ENCODE peak calls at places on chromosomes 6 and 20, in four cellular contexts. L is GM12865, M is GM10248, D is RWPE1. W is an unnamed sample.

GRCh38 chr6:4369616-4370015 is 234.2 kb upstream of the ECI2 start:
- DNase-seq in D (no peak), M (no peak), L (no peak), W (peak)

GRCh38 chr6:135257641-135258405 is 76.7 kb downstream of the MYB start:
- DNase-seq in M (no peak), L (no peak), D (no peak), W (no peak)

GRCh38 chr6:140253096-140253495 is 878.6 kb upstream of the CITED2 start:
- DNase-seq in M (no peak), L (no peak), D (no peak), W (no peak)

GRCh38 chr20:38320221-38320620 is 16.3 kb downstream of the BPI start:
- DNase-seq in L (no peak), D (no peak), M (no peak), W (no peak)

GRCh38 chr6:73782911-73783310 is 86.9 kb downstream of the CD109 start:
- DNase-seq in M (no peak), L (no peak), D (no peak), W (no peak)

GRCh38 chr6:150267686-150268561 is 100.9 kb upstream of the IYD start:
- DNase-seq in L (no peak), D (peak), M (no peak), W (peak)

GRCh38 chr6:34147906-34148701 is 2.2 kb upstream of the GRM4 start:
- DNase-seq in D (no peak), M (no peak), L (no peak), W (no peak)

GRCh38 chr20:47350181-47350550 is 6.3 kb downstream of the ZMYND8 start:
- DNase-seq in L (peak), D (no peak), M (no peak), W (no peak)

GRCh38 chr6:116386581-116387299 is 16.0 kb downstream of the DSE start:
- DNase-seq in D (peak), L (peak), M (no peak), W (no peak)

GRCh38 chr20:54624701-54625472 is 149.5 kb downstream of the DOK5 start:
- DNase-seq in M (no peak), L (no peak), D (no peak), W (no peak)

GRCh38 chr6:54288476-54288875 is 19.8 kb upstream of the TINAG start:
- DNase-seq in M (no peak), L (no peak), D (no peak), W (no peak)

GRCh38 chr6:71733970-71734899 is 152.1 kb upstream of the RIMS1 start:
- DNase-seq in L (no peak), D (no peak), M (no peak), W (no peak)

GRCh38 chr6:72966628-72967280 is 258.5 kb downstream of the KHDC1L start:
- DNase-seq in D (peak), L (no peak), M (no peak), W (no peak)

GRCh38 chr20:19814241-19814640 is 56.2 kb downstream of the RIN2 start:
- DNase-seq in D (no peak), M (no peak), L (no peak), W (no peak)

GRCh38 chr6:6366778-6367177 is 46.3 kb upstream of the F13A1 start:
- DNase-seq in D (no peak), M (no peak), L (no peak), W (no peak)

GRCh38 chr6:152099816-152100618 is 292.5 kb downstream of the ESR1 start:
- DNase-seq in D (peak), L (no peak), M (no peak), W (peak)

GRCh38 chr6:24891004-24891403 is 44.8 kb downstream of the RIPOR2 start:
- DNase-seq in D (no peak), L (no peak), M (no peak), W (peak)

GRCh38 chr6:7145269-7146078 is 37.7 kb downstream of the RREB1 start:
- DNase-seq in D (no peak), L (no peak), M (no peak), W (no peak)

GRCh38 chr6:137697267-137697938 is 169.7 kb upstream of the TNFAIP3 start:
- DNase-seq in L (peak), M (no peak), D (no peak), W (no peak)

GRCh38 chr6:281469-282103 is 10.7 kb upstream of the DUSP22 start:
- DNase-seq in L (no peak), M (peak), D (no peak), W (no peak)

GRCh38 chr6:14038636-14039035 is 78.9 kb upstream of the CD83 start:
- DNase-seq in L (no peak), M (no peak), D (no peak), W (no peak)

GRCh38 chr6:33692760-33693158 is 18.7 kb downstream of the UQCC2 start:
- DNase-seq in M (no peak), D (no peak), L (peak), W (no peak)

GRCh38 chr6:2961971-2962370 is 9.4 kb downstream of the SERPINB6 start:
- DNase-seq in L (no peak), D (no peak), M (no peak), W (no peak)

GRCh38 chr6:48474764-48475674 is 364.0 kb upstream of the PTCHD4 start:
- DNase-seq in M (no peak), D (peak), L (no peak), W (no peak)

GRCh38 chr6:149905911-149906371 is 8.0 kb upstream of the RAET1E start:
- DNase-seq in L (no peak), D (no peak), M (no peak), W (no peak)

GRCh38 chr20:44362466-44362940 is 7.0 kb downstream of the HNF4A start:
- DNase-seq in L (no peak), M (no peak), D (no peak), W (no peak)

GRCh38 chr20:21704408-21705385 is 767 bp upstream of the PAX1 start:
- DNase-seq in L (no peak), D (no peak), M (no peak), W (no peak)

GRCh38 chr20:21702001-21702400 is 3.5 kb upstream of the PAX1 start:
- DNase-seq in M (no peak), D (no peak), L (no peak), W (no peak)

GRCh38 chr20:21701171-21701876 is 4.1 kb upstream of the PAX1 start:
- DNase-seq in M (no peak), L (no peak), D (no peak), W (no peak)

GRCh38 chr20:21703740-21704407 is 1.6 kb upstream of the PAX1 start:
- DNase-seq in D (no peak), M (no peak), L (no peak), W (no peak)

GRCh38 chr20:21702553-21703467 is 2.7 kb upstream of the PAX1 start:
- DNase-seq in M (peak), L (peak), D (peak), W (no peak)
- TF ChIP-seq CTCF in M (peak), L (peak), D (peak), W (peak)

DNA sequence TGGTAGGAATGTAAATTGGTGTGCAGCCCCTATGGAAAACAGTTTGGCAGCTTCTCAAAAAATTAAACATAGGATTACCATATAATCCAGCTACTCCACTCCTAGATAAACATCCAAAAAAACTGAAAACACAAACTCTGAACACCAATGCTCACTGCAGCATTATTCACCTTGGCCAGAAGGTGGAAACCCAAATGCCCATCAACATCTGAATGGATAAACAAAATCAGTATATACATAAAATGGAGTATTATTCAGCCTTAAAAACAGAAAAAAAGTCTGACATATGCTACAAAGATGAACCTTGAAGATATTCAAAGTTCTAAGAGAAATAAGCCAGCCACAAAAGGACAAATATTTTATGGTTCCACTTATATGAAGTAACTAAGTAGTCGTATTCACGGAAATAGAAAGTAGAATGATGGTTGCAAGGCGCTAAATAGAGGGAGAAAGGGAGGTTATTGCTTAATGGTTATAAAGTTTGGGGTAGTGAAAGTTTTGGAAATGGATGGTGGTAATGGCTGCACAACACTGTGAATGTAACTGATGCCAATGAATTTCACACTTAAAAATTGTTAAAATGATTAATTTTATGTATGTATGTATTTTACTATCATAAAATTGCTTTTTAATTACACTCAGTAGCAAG is 4.0 kb downstream of the PHF10 start:
- DNase-seq in D (no peak), L (no peak), M (no peak), W (no peak)
- TF ChIP-seq CTCF in D (no peak), L (peak), M (no peak), W (no peak)

GRCh38 chr6:147251072-147251471 is 46.9 kb downstream of the STXBP5 start:
- DNase-seq in D (no peak), L (no peak), M (no peak), W (no peak)
- TF ChIP-seq CTCF in D (no peak), L (no peak), M (no peak), W (no peak)

DNA sequence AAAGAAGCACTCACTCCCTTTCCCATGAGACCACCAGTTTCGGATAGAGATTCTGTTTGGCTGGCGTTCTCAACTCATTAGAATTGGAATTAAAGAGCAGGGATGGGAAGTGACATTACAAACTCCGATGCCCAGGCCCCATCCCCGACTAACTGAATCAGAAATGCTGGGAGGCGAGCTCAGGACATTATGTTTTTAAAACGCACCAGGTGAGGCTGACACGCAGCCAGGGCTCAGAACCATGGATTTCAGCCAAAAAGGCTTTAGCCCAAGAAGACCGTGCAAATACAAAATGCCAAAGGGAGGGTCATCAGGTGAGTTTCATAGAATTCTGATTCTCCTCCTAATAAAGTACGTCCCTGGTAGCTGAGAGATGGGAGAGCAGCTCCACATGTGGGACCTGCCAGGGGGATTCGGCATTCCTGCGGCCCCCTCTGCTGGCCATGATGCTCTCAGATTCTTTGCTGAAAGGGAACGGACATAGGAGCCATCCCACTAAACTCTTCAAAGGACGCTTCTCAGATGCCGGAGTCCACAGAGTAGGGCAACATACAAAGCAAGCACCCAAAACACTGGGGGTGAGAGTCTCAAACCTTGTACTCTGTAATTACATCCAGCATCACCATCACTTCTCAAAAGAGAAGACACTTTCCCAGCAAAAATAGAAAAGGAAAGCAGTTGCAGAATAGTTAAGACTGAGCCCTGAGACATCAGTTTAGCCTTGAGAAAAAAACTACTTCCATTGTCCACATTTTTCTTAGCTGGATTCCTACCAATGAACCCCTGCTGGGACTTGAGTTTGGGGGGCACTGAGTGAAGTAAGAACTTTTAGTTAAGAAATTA is 205.2 kb downstream of the BMP7 start:
- DNase-seq in D (peak), L (no peak), M (no peak), W (no peak)
- TF ChIP-seq CTCF in D (no peak), L (no peak), M (no peak), W (no peak)

DNA sequence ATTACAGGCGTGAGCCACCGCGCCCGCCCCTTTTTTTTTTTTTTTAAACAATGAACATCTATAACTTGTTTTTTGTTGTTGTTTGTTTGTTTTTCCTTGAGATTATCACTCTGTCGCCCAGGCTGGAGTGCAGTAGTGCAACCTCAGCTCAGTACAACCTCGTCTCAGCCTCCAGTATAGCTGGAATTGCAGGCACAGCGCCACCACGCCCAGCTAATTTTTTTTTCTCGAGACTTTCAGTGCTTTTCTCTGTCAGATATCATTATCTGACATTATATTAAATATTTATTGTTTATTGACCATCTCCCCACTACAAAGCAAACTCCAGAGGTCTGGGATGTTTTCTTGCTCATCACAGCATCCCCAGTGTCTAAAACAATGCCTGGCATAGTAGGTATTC is 2.3 kb upstream of the DLK2 start:
- DNase-seq in D (no peak), L (no peak), M (no peak), W (no peak)
- TF ChIP-seq CTCF in D (no peak), L (no peak), M (no peak), W (no peak)